ENCODE peak calls at places on chromosomes 12 and 14, in eight cellular contexts. S is left lung, U is neuronal stem cell, C is fibroblast of mammary gland, O is mucosa of descending colon, V is body of pancreas, H is AG09309, R is psoas muscle. X is an unnamed sample.

GRCh38 chr12:452667-453210 is 7.0 kb upstream of the B4GALNT3 start:
- DNase-seq in S (peak; percentile 41), U (no peak), C (no peak), O (peak; percentile 69), V (peak; percentile 53), H (no peak), R (peak; percentile 69), X (no peak)

GRCh38 chr12:71763682-71764379 is 9.2 kb downstream of the RAB21 start:
- DNase-seq in S (no peak), U (no peak), C (peak; percentile 81), O (no peak), V (no peak), H (peak; percentile 21), R (no peak), X (peak; percentile 63)

GRCh38 chr12:47942327-47943230 is 20.8 kb upstream of the TMEM106C start:
- DNase-seq in S (no peak), U (no peak), C (no peak), O (no peak), V (peak; percentile 47), H (no peak), R (peak; percentile 58), X (no peak)

GRCh38 chr12:1405619-1406018 is 188.8 kb downstream of the FBXL14 start:
- DNase-seq in S (no peak), U (no peak), C (no peak), O (no peak), V (no peak), H (no peak), R (no peak), X (no peak)

GRCh38 chr14:24277606-24278321 is 6.4 kb upstream of the RABGGTA start:
- DNase-seq in S (peak; percentile 70), U (no peak), C (no peak), O (no peak), V (no peak), H (no peak), R (peak; percentile 52), X (no peak)

GRCh38 chr12:97713972-97714588 is 251.5 kb downstream of the RMST start:
- DNase-seq in S (no peak), U (no peak), C (no peak), O (no peak), V (no peak), H (no peak), R (no peak), X (no peak)

GRCh38 chr14:58732387-58732786 is 94.6 kb downstream of the DACT1 start:
- DNase-seq in S (no peak), U (no peak), C (no peak), O (no peak), V (no peak), H (no peak), R (no peak), X (no peak)

GRCh38 chr12:78559441-78559840 is 305.1 kb upstream of the SYT1 start:
- DNase-seq in S (no peak), U (no peak), C (no peak), O (no peak), V (no peak), H (no peak), R (no peak), X (no peak)

GRCh38 chr14:100031506-100032281 is 33.5 kb upstream of the EVL start:
- DNase-seq in S (peak; percentile 39), U (no peak), C (peak; percentile 99), O (no peak), V (no peak), H (peak; percentile 96), R (no peak), X (peak; percentile 99)
- H3K4me3 ChIP-seq in S (no peak overlapping the region), U (no peak overlapping the region), C (peak overlapping the region; percentile 44), O (no peak overlapping the region), V (no peak overlapping the region), H (peak overlapping the region; percentile 30), R (peak overlapping the region; percentile 23), X (peak overlapping the region; percentile 56)

DNA sequence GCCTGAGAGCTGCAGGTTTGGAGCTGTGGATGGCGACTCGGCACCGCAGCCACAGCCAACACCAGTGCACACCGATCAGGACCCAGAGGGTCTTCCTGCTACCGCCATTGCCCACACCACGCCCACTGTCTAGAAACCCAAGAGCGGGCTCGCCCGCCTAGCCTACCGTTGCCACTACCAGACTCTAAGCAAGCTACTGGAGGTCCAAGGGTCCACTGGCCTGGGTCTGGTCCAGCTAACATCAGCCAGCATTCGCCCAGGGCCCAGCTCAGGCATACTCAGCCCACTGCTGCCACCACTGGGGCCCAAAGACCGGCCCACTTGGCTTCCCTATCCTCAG is 30.5 kb upstream of the MON2 start:
- DNase-seq in S (peak; percentile 29), U (no peak), C (no peak), O (no peak), V (no peak), H (no peak), R (peak; percentile 46), X (no peak)
- H3K4me3 ChIP-seq in S (no peak overlapping the region), U (no peak overlapping the region), C (no peak overlapping the region), O (no peak overlapping the region), V (no peak overlapping the region), H (no peak overlapping the region), R (no peak overlapping the region), X (no peak overlapping the region)

GRCh38 chr12:104290855-104291254 is 12.7 kb upstream of the EID3 start:
- DNase-seq in S (no peak), U (no peak), C (no peak), O (no peak), V (no peak), H (no peak), R (no peak), X (peak; percentile 26)
- H3K4me3 ChIP-seq in S (no peak overlapping the region), U (no peak overlapping the region), C (no peak overlapping the region), O (no peak overlapping the region), V (no peak overlapping the region), H (peak overlapping the region; percentile 21), R (no peak overlapping the region), X (peak overlapping the region; percentile 28)

DNA sequence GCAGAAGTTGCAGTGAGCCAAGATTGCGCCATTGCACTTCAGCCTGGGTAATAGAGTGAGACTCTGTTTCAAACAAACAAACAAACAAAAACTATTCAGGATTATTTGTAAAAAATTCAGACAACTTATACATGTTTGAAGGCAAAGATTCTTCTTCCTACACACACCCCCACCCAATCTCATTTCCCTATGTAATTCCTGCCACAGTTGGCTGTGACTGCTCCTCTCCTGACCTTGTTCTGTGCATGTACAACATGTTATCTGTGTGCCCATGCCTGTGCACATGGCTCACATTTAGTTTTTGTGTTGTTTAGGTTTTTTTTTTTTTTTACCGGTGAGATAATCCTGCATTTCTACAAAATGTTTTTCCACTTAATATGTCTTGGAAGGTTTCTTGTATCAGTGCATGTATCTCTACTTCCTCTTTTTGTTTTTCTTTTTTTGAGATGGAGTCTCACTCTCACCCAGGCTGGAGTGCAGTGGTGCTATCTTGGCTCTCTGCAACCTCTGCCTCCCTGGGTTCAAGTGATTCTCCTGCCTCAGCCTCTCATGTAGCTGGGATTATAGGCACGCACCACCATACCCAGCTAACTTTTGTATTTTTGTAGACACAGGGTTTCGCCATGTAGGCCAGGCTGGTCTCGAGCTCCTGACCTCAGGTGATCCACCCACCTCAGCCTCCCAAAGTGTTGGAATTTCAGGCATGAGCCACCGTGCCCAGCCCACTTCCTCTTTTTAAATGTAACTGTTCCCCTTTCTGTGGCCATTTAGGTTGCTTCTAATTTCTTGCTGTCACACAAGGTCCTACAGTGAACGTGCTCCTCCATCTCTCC is 8.7 kb downstream of the CFAP251 start:
- DNase-seq in S (no peak), U (no peak), C (no peak), O (no peak), V (no peak), H (no peak), R (no peak), X (peak; percentile 8)
- H3K4me3 ChIP-seq in S (no peak overlapping the region), U (no peak overlapping the region), C (no peak overlapping the region), O (no peak overlapping the region), V (no peak overlapping the region), H (no peak overlapping the region), R (no peak overlapping the region), X (no peak overlapping the region)

GRCh38 chr12:106080786-106081185 is 58.0 kb downstream of the NUAK1 start:
- DNase-seq in S (no peak), U (no peak), C (no peak), O (no peak), V (no peak), H (no peak), R (no peak), X (no peak)
- H3K4me3 ChIP-seq in S (no peak overlapping the region), U (no peak overlapping the region), C (no peak overlapping the region), O (no peak overlapping the region), V (no peak overlapping the region), H (no peak overlapping the region), R (no peak overlapping the region), X (no peak overlapping the region)

X was measured in cardiac fibroblast.